ENCODE peak calls at places on chromosome 20, in eight cellular contexts. K, S, I, Q, E, Z, G and B are unnamed samples.
A peak's percentile ranks its signal among the peaks of the same experiment; 100 is the strongest.

GRCh38 chr20:41154436-41155176 is 17.3 kb downstream of the PLCG1 start:
- DNase-seq in G (no peak), S (no peak), Z (no peak), I (no peak), Q (no peak), E (no peak), K (no peak), B (no peak)

GRCh38 chr20:18743665-18744440 is 69.7 kb upstream of the SCP2D1 start:
- DNase-seq in Z (no peak), G (no peak), S (no peak), Q (no peak), E (no peak), K (no peak), I (no peak), B (no peak)

GRCh38 chr20:34040300-34041015 is 46.7 kb downstream of the RALY start:
- DNase-seq in Q (no peak), E (peak; percentile 47), S (no peak), G (no peak), I (no peak), Z (no peak), K (no peak), B (no peak)

GRCh38 chr20:36775826-36776225 is 2.3 kb upstream of the DSN1 start:
- DNase-seq in Z (no peak), K (no peak), I (no peak), Q (no peak), S (no peak), G (no peak), E (no peak), B (no peak)

GRCh38 chr20:23367770-23368169 is 5.8 kb downstream of the GZF1 start:
- DNase-seq in I (no peak), G (no peak), E (no peak), Z (no peak), K (no peak), S (no peak), Q (no peak), B (no peak)

GRCh38 chr20:45254867-45255266 is 503 bp upstream of the SLPI start:
- DNase-seq in E (peak; percentile 28), I (no peak), K (peak; percentile 6), Q (no peak), G (no peak), S (no peak), Z (no peak), B (no peak)

GRCh38 chr20:50728981-50729874 is 2.2 kb upstream of the PARD6B start:
- DNase-seq in G (peak; percentile 75), I (no peak), S (peak; percentile 52), K (no peak), Z (peak; percentile 31), E (no peak), Q (no peak), B (peak; percentile 13)

GRCh38 chr20:38843346-38843745 is 37.8 kb downstream of the PPP1R16B start:
- DNase-seq in I (no peak), Z (no peak), G (no peak), Q (no peak), E (no peak), S (no peak), K (no peak), B (no peak)

GRCh38 chr20:18012901-18013300 is 44.1 kb downstream of the MGME1 start:
- DNase-seq in K (no peak), I (no peak), E (no peak), G (no peak), S (no peak), Z (no peak), Q (no peak), B (no peak)

GRCh38 chr20:8267009-8267408 is 134.9 kb downstream of the PLCB1 start:
- DNase-seq in S (no peak), I (no peak), Q (no peak), E (no peak), Z (no peak), K (no peak), G (no peak), B (no peak)

GRCh38 chr20:33551778-33552177 is 61.9 kb downstream of the CBFA2T2 start:
- DNase-seq in I (no peak), G (no peak), K (peak; percentile 66), Q (no peak), S (no peak), E (no peak), Z (no peak), B (no peak)

GRCh38 chr20:56540415-56540814 is 7.4 kb downstream of the FAM209B start:
- DNase-seq in E (no peak), K (no peak), Z (no peak), G (no peak), I (no peak), S (no peak), Q (no peak), B (no peak)

GRCh38 chr20:24309596-24309995 is 159.8 kb upstream of the SYNDIG1 start:
- DNase-seq in Z (no peak), Q (no peak), I (no peak), K (peak; percentile 24), E (no peak), S (no peak), G (no peak), B (no peak)

GRCh38 chr20:25283221-25283951 is 35.5 kb downstream of the PYGB start:
- DNase-seq in Q (no peak), K (no peak), S (peak; percentile 52), E (peak; percentile 1), Z (no peak), I (no peak), G (peak; percentile 24), B (no peak)

GRCh38 chr20:36311141-36311853 is 5.2 kb downstream of the DLGAP4 start:
- DNase-seq in Q (no peak), G (no peak), E (no peak), S (no peak), I (no peak), K (no peak), Z (no peak), B (no peak)

GRCh38 chr20:3150908-3151307 is 8.8 kb downstream of the FASTKD5 start:
- DNase-seq in S (no peak), Q (no peak), E (no peak), I (no peak), G (no peak), K (no peak), Z (no peak), B (no peak)

GRCh38 chr20:17558154-17558940 is 11.5 kb upstream of the DSTN start:
- DNase-seq in E (no peak), Z (peak; percentile 68), S (no peak), G (peak; percentile 42), Q (no peak), K (peak; percentile 95), I (peak; percentile 60), B (no peak)

GRCh38 chr20:35395728-35396127 is 16.0 kb downstream of the UQCC1 start:
- DNase-seq in K (peak; percentile 91), E (no peak), Q (no peak), Z (no peak), S (no peak), G (no peak), I (no peak), B (no peak)

DNA sequence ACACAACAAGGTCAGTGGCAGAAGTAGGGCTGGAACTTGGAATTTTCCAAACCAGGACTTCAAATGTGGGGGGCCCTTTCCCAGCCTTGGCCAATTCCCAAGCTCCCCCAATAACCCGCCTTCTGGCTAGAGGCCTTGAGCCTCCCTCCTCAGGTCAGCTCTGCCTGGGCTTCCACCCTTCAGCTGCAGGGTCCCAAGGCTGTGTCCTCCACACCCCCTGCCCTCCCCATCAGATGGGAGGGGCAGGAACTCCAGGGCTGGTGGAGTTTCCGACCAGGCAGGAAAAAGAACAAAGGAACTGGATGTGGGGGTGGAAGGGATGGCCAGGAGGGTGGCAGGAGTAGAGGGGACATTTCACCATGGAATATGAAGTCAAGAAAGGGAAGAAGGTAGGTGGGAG is at the start of gene CCM2L:
- DNase-seq in S (no peak), Q (no peak), E (no peak), G (no peak), K (no peak), I (no peak), Z (no peak), B (no peak)
- H3K27me3 ChIP-seq in S (peaks cover 3% of the 10 kb centered on the region), Q (no peaks in the 10 kb centered on the region), E (peaks cover 9% of the 10 kb centered on the region), G (peaks cover 51% of the 10 kb centered on the region), K (peaks cover 7% of the 10 kb centered on the region), I (no peaks in the 10 kb centered on the region), Z (no peaks in the 10 kb centered on the region), B (no peaks in the 10 kb centered on the region)

GRCh38 chr20:47784256-47784598 is 1.1 kb downstream of the SULF2 start:
- DNase-seq in K (no peak), Q (no peak), E (no peak), Z (no peak), I (no peak), S (no peak), G (no peak), B (no peak)

GRCh38 chr20:47785321-47785899 is at the start of gene SULF2:
- DNase-seq in Q (no peak), K (no peak), Z (no peak), E (no peak), S (peak; percentile 70), I (peak; percentile 61), G (peak; percentile 32), B (peak; percentile 52)

GRCh38 chr20:47785900-47786762 is 850 bp upstream of the SULF2 start:
- DNase-seq in E (peak; percentile 44), I (peak; percentile 77), Z (peak; percentile 67), S (peak; percentile 73), K (peak; percentile 80), G (peak; percentile 53), Q (no peak), B (peak; percentile 87)

GRCh38 chr20:47782920-47783552 is 2.2 kb downstream of the SULF2 start:
- DNase-seq in Q (no peak), G (no peak), Z (no peak), E (no peak), I (no peak), S (no peak), K (no peak), B (no peak)

GRCh38 chr20:47784599-47785320 is 521 bp downstream of the SULF2 start:
- DNase-seq in K (peak; percentile 58), Z (peak; percentile 38), S (no peak), E (no peak), Q (no peak), G (no peak), I (peak; percentile 69), B (no peak)
- H3K27ac ChIP-seq in K (peak overlapping the region; percentile 31), Z (no peak overlapping the region), S (no peak overlapping the region), E (peak overlapping the region; percentile 41), Q (no peak overlapping the region), G (peak overlapping the region; percentile 74), I (no peak overlapping the region), B (peak overlapping the region; percentile 24)

DNA sequence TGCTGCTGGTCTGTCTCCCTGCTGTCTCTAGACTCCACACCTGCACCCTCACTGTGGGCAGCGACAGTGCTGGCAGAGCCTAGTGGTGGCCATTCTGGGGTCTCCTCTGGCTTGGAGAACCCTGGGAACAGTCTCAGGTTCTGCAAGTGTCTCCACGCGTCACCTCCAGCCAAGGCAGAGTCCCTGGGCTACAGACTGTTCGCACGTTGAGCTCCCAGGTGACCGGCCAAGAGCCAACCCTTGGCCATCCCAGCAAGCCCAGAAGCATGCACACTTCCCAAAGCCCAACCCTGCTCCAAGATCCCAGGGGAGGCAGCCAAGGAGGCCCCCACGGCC is 4.8 kb downstream of the EEF1A2 start:
- DNase-seq in E (no peak), K (no peak), I (no peak), Z (no peak), Q (no peak), S (peak; percentile 44), G (no peak), B (no peak)
- H3K27me3 ChIP-seq in E (no peaks in the 10 kb centered on the region), K (peaks cover 2% of the 10 kb centered on the region), I (peaks cover 35% of the 10 kb centered on the region), Z (peaks cover 4% of the 10 kb centered on the region), Q (peaks cover 14% of the 10 kb centered on the region), S (no peaks in the 10 kb centered on the region), G (peaks cover 75% of the 10 kb centered on the region), B (no peaks in the 10 kb centered on the region)

DNA sequence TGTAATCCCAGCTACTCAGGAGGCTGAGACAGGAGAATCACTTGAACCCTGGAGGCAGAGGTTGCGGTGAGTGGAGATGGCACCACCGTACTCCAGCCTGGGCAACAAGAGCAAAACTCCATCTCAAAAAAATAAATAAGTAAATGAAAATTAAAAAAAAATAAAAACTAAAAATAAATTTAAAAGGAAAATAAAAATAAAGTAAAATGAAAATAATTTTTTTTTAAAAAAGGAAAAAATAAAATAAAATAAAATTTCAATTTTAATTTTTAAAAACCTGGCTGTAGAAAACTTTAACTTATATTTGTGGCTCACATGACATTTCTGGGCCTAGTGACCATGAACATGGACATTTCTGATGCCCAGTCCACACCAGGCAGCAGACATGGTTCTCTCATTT is 16.1 kb downstream of the HCK start:
- DNase-seq in Z (no peak), K (no peak), G (no peak), E (no peak), I (no peak), Q (no peak), S (no peak), B (no peak)
- H3K27ac ChIP-seq in Z (no peak overlapping the region), K (no peak overlapping the region), G (no peak overlapping the region), E (no peak overlapping the region), I (no peak overlapping the region), Q (no peak overlapping the region), S (no peak overlapping the region), B (no peak overlapping the region)